ENCODE peak calls at places on chromosomes 16 and 17, in ten cellular contexts. H is lung, M is HFF-Myc, O is fibroblast of lung, X is sigmoid colon, U is MM.1S, P is neural crest cell, F is kidney epithelial cell, C is RWPE1, W is lower leg skin. Y is an unnamed sample.

GRCh38 chr17:44241104-44241503 is 21.6 kb upstream of the UBTF start:
- DNase-seq in O (no peak), M (no peak), H (no peak), F (no peak), X (no peak), U (no peak), W (no peak), P (no peak), C (no peak), Y (no peak)

GRCh38 chr17:65823713-65824112 is 262.3 kb upstream of the AXIN2 start:
- DNase-seq in C (no peak), W (no peak), F (no peak), O (no peak), U (no peak), M (no peak), X (no peak), H (no peak), P (no peak), Y (no peak)

GRCh38 chr16:82456683-82457082 is 170.1 kb upstream of the CDH13 start:
- DNase-seq in H (peak; percentile 59), C (peak; percentile 58), W (no peak), X (no peak), U (peak; percentile 39), O (peak; percentile 47), F (peak; percentile 10), M (peak; percentile 24), P (peak; percentile 57), Y (peak; percentile 24)

GRCh38 chr16:78448658-78449327 is 349.3 kb downstream of the WWOX start:
- DNase-seq in W (no peak), P (no peak), X (no peak), O (no peak), U (no peak), H (no peak), M (no peak), C (no peak), F (no peak), Y (no peak)

GRCh38 chr16:10970065-10970464 is 25.7 kb downstream of the CLEC16A start:
- DNase-seq in M (no peak), C (no peak), F (no peak), O (peak; percentile 54), X (no peak), H (no peak), W (no peak), U (no peak), P (no peak), Y (no peak)

GRCh38 chr17:36931096-36931696 is 6.1 kb upstream of the LHX1 start:
- DNase-seq in C (no peak), M (no peak), O (no peak), U (no peak), P (no peak), F (no peak), X (no peak), H (no peak), W (no peak), Y (no peak)

GRCh38 chr16:67268136-67268579 is 11.2 kb upstream of the PLEKHG4 start:
- DNase-seq in P (no peak), H (peak; percentile 82), W (no peak), U (no peak), F (no peak), X (peak; percentile 71), M (peak; percentile 29), O (peak; percentile 97), C (no peak), Y (no peak)

GRCh38 chr17:80228477-80228876 is 8.2 kb downstream of the SLC26A11 start:
- DNase-seq in O (no peak), C (no peak), F (no peak), X (no peak), U (no peak), H (no peak), W (no peak), P (no peak), M (no peak), Y (no peak)

GRCh38 chr17:9244066-9245052 is 223.0 kb downstream of the NTN1 start:
- DNase-seq in H (no peak), X (peak; percentile 91), F (no peak), P (no peak), M (no peak), O (no peak), U (no peak), C (no peak), W (no peak), Y (no peak)

GRCh38 chr17:55612691-55613141 is 101.5 kb upstream of the SMIM36 start:
- DNase-seq in U (no peak), F (no peak), P (no peak), C (no peak), W (no peak), O (no peak), M (no peak), X (peak; percentile 63), H (no peak), Y (no peak)

GRCh38 chr16:71373073-71373472 is 14.6 kb downstream of the CALB2 start:
- DNase-seq in H (no peak), M (no peak), P (no peak), O (peak; percentile 16), U (no peak), C (no peak), W (no peak), F (no peak), X (no peak), Y (no peak)

GRCh38 chr16:89404561-89404960 is 85.8 kb downstream of the ANKRD11 start:
- DNase-seq in U (no peak), F (no peak), W (no peak), X (no peak), M (no peak), H (no peak), C (peak; percentile 52), O (no peak), P (no peak), Y (no peak)

GRCh38 chr16:69386596-69386995 is 789 bp upstream of the TERF2 start:
- DNase-seq in O (peak; percentile 46), F (no peak), P (no peak), U (no peak), W (no peak), C (no peak), M (no peak), X (no peak), H (no peak), Y (no peak)

GRCh38 chr17:29251969-29252866 is 5.6 kb downstream of the CRYBA1 start:
- DNase-seq in X (no peak), C (peak; percentile 29), H (no peak), W (no peak), O (peak; percentile 49), M (peak; percentile 12), P (no peak), U (peak; percentile 21), F (no peak), Y (no peak)

GRCh38 chr17:1169913-1170312 is 9.9 kb downstream of the ABR start:
- DNase-seq in W (no peak), O (no peak), U (no peak), P (no peak), X (no peak), F (no peak), H (no peak), M (no peak), C (no peak), Y (no peak)

GRCh38 chr17:1168537-1169234 is 11.1 kb downstream of the ABR start:
- DNase-seq in F (no peak), W (no peak), X (no peak), P (no peak), C (no peak), O (no peak), M (no peak), U (no peak), H (no peak), Y (no peak)

GRCh38 chr17:1171953-1172352 is 7.8 kb downstream of the ABR start:
- DNase-seq in F (no peak), H (no peak), X (no peak), C (no peak), W (no peak), U (no peak), M (no peak), P (no peak), O (no peak), Y (no peak)

GRCh38 chr17:1169471-1169908 is 10.3 kb downstream of the ABR start:
- DNase-seq in P (no peak), F (no peak), M (no peak), C (no peak), U (no peak), W (no peak), H (no peak), X (no peak), O (no peak), Y (no peak)

DNA sequence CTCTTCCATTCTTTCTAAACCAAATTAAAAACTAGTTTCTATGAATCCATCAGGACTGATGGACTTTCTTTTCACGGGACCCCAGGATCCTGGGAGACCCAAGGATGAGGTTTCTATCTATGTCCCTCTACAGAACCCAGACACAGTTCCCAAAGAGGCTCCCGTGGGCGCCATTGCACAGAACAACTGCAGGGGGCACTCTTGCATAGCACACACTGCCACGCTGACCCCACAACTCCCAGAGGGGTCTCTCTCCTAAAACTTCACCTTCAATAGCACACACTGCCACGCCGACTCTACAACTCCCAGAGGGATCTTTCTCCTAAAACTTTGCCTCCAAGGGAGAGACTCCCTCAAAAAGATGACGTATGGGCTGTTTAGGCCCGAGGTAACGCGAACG is 9.0 kb downstream of the ABR start:
- DNase-seq in C (no peak), M (no peak), H (no peak), W (no peak), U (no peak), X (no peak), P (no peak), O (no peak), F (no peak), Y (no peak)
- TF ChIP-seq CTCF in C (no peak), M (peak; percentile 47), H (no peak), W (no peak), U (peak; percentile 19), X (no peak), P (peak; percentile 40), O (no peak), F (no peak), Y (no peak)

GRCh38 chr16:16143038-16143763 is 80.1 kb downstream of the ABCC6 start:
- DNase-seq in H (no peak), P (no peak), U (no peak), M (no peak), C (no peak), X (no peak), F (no peak), O (no peak), W (no peak), Y (no peak)
- TF ChIP-seq CTCF in H (no peak), P (peak; percentile 48), U (peak; percentile 31), M (peak; percentile 42), C (no peak), X (peak; percentile 27), F (peak; percentile 42), O (peak; percentile 33), W (no peak), Y (no peak)

DNA sequence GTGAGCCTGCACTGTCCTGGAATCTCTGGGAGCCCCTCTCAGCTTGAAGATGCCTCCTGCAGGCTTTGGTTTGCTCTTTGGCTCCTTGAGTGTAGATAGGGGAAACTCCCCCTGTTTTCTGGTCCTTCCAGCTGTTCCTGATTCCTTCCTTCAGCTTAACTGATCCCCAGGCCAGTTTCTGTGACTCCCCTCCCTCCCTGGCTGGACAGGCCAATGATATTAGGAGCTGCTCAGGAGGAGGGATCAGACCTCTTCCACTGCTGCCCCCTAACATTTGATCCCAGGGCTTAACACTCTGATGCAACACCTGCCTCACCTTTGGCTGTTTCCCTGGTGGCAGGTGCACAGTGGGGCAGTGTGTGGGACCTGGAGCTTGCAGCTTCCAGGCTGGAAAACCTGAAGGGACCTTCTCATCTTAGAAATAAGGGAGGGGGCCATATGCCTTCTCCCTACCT is at the start of gene TAC4:
- DNase-seq in X (peak; percentile 44), H (no peak), O (no peak), U (no peak), C (no peak), M (no peak), P (no peak), F (no peak), W (no peak), Y (no peak)
- TF ChIP-seq CTCF in X (no peak), H (no peak), O (no peak), U (no peak), C (no peak), M (no peak), P (no peak), F (no peak), W (no peak), Y (no peak)

GRCh38 chr17:57834146-57834741 is 15.6 kb downstream of the MRPS23 start:
- DNase-seq in U (no peak), O (peak; percentile 34), X (peak; percentile 89), P (no peak), M (no peak), W (no peak), H (no peak), F (peak; percentile 48), C (peak; percentile 36), Y (no peak)
- TF ChIP-seq CTCF in U (no peak), O (no peak), X (no peak), P (no peak), M (no peak), W (no peak), H (no peak), F (peak; percentile 20), C (no peak), Y (no peak)